ENCODE peak calls at places on chromosome 5, in five cellular contexts. M is A673, H is adrenal gland, F is fibroblast of lung, R is mammary epithelial cell. J is an unnamed sample. For H3K4me1, the result is how much of the 10 kb centered on the place peaks cover.

GRCh38 chr5:169745441-169746146 is 108.5 kb downstream of the DOCK2 start:
- DNase-seq in M (no peak), H (no peak), F (peak), R (peak), J (no peak)

GRCh38 chr5:147949711-147950573 is 43.6 kb upstream of the C5orf46 start:
- DNase-seq in M (peak), H (no peak), F (peak), R (peak), J (no peak)

GRCh38 chr5:158811921-158812320 is 287.8 kb downstream of the EBF1 start:
- DNase-seq in M (no peak), H (no peak), F (no peak), R (no peak), J (no peak)

GRCh38 chr5:56951131-56951945 is 585 bp downstream of the MIER3 start:
- DNase-seq in M (peak), H (peak), F (no peak), R (peak), J (no peak)

GRCh38 chr5:164394686-164395187 is 889.3 kb downstream of the MAT2B start:
- DNase-seq in M (no peak), H (no peak), F (no peak), R (no peak), J (no peak)

GRCh38 chr5:126490167-126490937 is 67.1 kb downstream of the GRAMD2B start:
- DNase-seq in M (peak), H (no peak), F (no peak), R (no peak), J (no peak)

GRCh38 chr5:53601570-53601969 is 41.1 kb downstream of the NDUFS4 start:
- DNase-seq in M (no peak), H (no peak), F (peak), R (peak), J (no peak)

GRCh38 chr5:33379757-33380156 is 61.0 kb upstream of the TARS1 start:
- DNase-seq in M (peak), H (no peak), F (peak), R (peak), J (no peak)

GRCh38 chr5:170149206-170149515 is 43.5 kb downstream of the FOXI1 start:
- DNase-seq in M (no peak), H (no peak), F (no peak), R (no peak), J (no peak)

GRCh38 chr5:139835656-139836055 is 40.0 kb downstream of the PSD2 start:
- DNase-seq in M (no peak), H (no peak), F (no peak), R (no peak), J (no peak)

GRCh38 chr5:69415584-69415958 is 655 bp downstream of the MARVELD2 start:
- DNase-seq in M (no peak), H (no peak), F (no peak), R (peak), J (no peak)

GRCh38 chr5:95870105-95870672 is 47.7 kb upstream of the GLRX start:
- DNase-seq in M (no peak), H (no peak), F (no peak), R (peak), J (no peak)

GRCh38 chr5:74392698-74393431 is 247.7 kb downstream of the ENC1 start:
- DNase-seq in M (no peak), H (no peak), F (peak), R (peak), J (no peak)

GRCh38 chr5:165334186-165334585 is 1828.8 kb downstream of the MAT2B start:
- DNase-seq in M (no peak), H (no peak), F (no peak), R (peak), J (no peak)

GRCh38 chr5:136720674-136721073 is 355.3 kb upstream of the TRPC7 start:
- DNase-seq in M (no peak), H (no peak), F (no peak), R (no peak), J (no peak)

GRCh38 chr5:136722581-136722980 is 357.2 kb upstream of the TRPC7 start:
- DNase-seq in M (no peak), H (no peak), F (no peak), R (no peak), J (no peak)

GRCh38 chr5:136726506-136726905 is 361.2 kb upstream of the TRPC7 start:
- DNase-seq in M (no peak), H (no peak), F (no peak), R (no peak), J (no peak)

GRCh38 chr5:136722086-136722485 is 356.7 kb upstream of the TRPC7 start:
- DNase-seq in M (no peak), H (no peak), F (no peak), R (no peak), J (no peak)

GRCh38 chr5:136724161-136724560 is 358.8 kb upstream of the TRPC7 start:
- DNase-seq in M (no peak), H (no peak), F (no peak), R (peak), J (no peak)
- H3K27ac ChIP-seq in M (no peak), H (no peak), F (no peak), R (no peak), J (no peak)

GRCh38 chr5:50593681-50594080 is 72.8 kb upstream of the PARP8 start:
- DNase-seq in M (no peak), H (no peak), F (no peak), R (no peak), J (no peak)
- TF ChIP-seq CTCF in M (no peak), H (no peak), F (no peak), R (no peak), J (no peak)

DNA sequence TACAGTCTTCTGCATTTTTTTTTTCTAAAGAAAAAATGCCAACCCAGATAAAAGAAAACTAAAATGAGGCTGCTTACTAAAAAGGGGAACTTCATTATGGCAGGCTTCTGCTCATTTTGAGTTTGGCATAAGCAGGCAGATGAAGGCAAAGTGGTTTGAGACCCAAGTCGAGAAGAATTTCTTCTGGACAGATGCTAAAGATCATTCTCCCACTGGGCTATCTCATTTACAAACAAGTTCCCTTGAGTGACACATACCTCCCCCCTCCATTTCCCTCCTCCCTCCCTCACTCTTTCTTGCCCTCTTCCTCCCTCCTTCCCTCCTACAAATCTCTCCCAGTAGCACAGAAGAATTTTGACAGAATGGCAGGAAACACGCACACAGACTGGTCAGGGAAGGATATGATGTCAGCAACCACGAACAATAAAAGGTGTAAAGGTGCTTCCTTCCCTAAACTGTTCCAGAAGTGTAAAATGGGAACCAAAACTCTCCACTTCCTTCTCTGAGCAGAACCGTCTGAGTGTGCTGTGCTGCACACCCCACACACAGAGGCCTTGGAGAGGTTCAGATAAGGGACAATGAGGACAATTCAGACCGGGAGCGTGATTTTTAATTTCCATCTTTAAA is 55.9 kb downstream of the MEF2C start:
- DNase-seq in M (no peak), H (peak), F (peak), R (peak), J (no peak)
- H3K4me1 ChIP-seq in M (under half), H (under half), F (under half), R (under half), J (under half)

DNA sequence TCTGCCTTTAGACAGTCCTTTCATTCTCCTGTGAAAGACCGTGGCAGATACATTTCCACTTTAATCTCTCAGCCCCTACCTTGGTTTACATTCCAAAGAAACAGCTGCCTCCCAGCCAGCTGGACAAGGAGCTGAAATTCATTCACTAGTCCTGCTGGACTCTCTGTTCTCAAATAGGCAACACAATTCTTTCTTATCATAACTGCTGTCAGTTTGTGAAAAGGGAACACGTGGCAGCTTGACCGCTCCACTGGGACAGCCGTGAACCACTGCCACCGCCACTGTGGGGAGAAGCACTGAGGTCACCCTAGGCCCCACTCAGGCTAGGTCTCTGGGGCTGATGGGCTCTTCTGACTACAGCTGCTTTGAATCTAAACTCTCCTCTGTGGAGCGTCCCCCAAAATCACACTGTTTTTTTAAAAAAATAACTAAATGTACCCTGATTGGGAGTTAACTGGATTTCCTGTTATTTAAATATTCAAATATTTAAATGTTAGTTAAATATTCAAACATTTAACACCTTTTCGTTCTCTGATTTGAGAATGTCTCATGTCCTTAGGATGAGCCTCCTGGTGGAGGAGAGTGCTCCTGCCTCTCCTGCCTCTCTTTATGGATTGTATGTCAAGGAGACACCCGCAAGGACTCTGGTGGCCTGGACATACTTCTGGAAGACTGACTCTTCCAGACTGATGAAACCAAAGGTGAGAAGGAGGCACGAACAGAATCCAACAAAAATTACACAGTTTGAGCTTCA is 120.1 kb downstream of the BOD1 start:
- DNase-seq in M (no peak), H (no peak), F (no peak), R (no peak), J (no peak)
- H3K27ac ChIP-seq in M (no peak), H (no peak), F (no peak), R (no peak), J (peak)

GRCh38 chr5:10760976-10761841 is at the start of gene DAP:
- DNase-seq in M (peak), H (peak), F (peak), R (peak), J (no peak)

GRCh38 chr5:10760033-10760975 is 730 bp downstream of the DAP start:
- DNase-seq in M (peak), H (peak), F (peak), R (peak), J (no peak)

GRCh38 chr5:10761842-10762165 is 770 bp upstream of the DAP start:
- DNase-seq in M (no peak), H (no peak), F (peak), R (no peak), J (no peak)

GRCh38 chr5:10762178-10762775 is 1.2 kb upstream of the DAP start:
- DNase-seq in M (no peak), H (peak), F (no peak), R (no peak), J (no peak)

DNA sequence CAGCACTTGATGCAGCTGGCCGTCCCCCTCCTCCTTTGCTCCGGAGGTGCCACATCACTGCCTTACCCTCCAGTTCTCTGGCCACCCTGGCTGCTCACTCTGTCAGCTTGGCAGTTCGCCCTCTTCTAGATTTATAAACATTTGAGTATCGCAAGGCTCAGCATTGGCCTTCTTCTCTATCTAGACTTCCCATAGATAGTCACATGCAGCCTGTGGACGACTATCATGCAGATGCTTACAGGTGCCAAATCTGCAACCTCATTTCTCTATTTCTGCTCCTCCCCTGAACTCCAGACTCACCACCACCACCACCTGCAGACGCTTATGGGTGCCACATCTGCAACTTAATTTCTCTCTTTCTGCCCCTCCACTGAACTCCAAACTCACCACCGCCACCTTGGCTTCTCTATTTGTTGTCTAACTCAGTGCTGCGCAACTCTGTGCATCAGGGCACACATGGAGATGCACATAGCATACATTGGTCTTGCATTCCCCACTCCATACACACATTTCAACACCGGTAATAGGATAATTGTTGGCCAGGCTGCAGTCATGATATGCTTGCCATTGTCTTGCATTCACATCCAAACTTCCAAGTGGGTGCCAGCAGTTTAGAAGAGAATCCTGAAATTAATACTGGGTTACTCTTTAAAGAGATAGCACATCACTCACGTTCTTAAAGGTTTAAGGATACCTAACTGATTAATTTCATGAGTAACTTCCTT is 1.9 kb upstream of the DAP start:
- DNase-seq in M (no peak), H (no peak), F (peak), R (no peak), J (no peak)
- TF ChIP-seq CTCF in M (no peak), H (no peak), F (no peak), R (no peak), J (no peak)

GRCh38 chr5:90381213-90381929 is 28.2 kb downstream of the CETN3 start:
- DNase-seq in M (no peak), H (no peak), F (no peak), R (no peak), J (no peak)

GRCh38 chr5:90384389-90384788 is 25.2 kb downstream of the CETN3 start:
- DNase-seq in M (no peak), H (no peak), F (no peak), R (no peak), J (no peak)

GRCh38 chr5:90386099-90386710 is 23.4 kb downstream of the CETN3 start:
- DNase-seq in M (peak), H (no peak), F (peak), R (no peak), J (no peak)

GRCh38 chr5:90387508-90387907 is 22.0 kb downstream of the CETN3 start:
- DNase-seq in M (no peak), H (no peak), F (no peak), R (no peak), J (no peak)

DNA sequence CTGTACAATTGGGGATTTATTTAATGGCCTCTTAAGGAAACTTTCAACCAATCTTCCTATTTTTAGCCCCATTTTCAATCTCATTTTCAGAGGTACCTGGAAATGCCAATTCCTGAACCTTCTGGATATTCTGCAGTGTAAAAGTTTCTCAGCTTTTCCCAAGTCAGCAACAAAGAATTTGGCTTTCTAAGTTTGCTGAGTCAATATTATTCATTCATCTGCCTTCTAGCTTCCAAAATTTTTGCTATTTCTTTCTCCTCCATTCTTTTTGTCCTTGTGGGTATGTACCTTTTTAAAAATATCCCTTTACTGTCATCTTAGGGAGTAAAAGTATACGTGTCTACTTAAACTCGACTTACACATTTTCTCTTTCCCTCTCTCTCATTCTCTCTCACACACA is 25.7 kb downstream of the CETN3 start:
- DNase-seq in M (no peak), H (no peak), F (no peak), R (no peak), J (no peak)
- H3K4me1 ChIP-seq in M (under half), H (under half), F (under half), R (under half), J (under half)

GRCh38 chr5:122434120-122434519 is 122.1 kb downstream of the SNCAIP start:
- DNase-seq in M (no peak), H (no peak), F (no peak), R (no peak), J (no peak)
- H3K27ac ChIP-seq in M (no peak), H (no peak), F (no peak), R (no peak), J (peak)

GRCh38 chr5:5492087-5492933 is 69.8 kb downstream of the ICE1 start:
- DNase-seq in M (peak), H (peak), F (peak), R (peak), J (no peak)

GRCh38 chr5:5494489-5495402 is 72.3 kb downstream of the ICE1 start:
- DNase-seq in M (peak), H (peak), F (peak), R (peak), J (no peak)

GRCh38 chr5:5497132-5497748 is 74.8 kb downstream of the ICE1 start:
- DNase-seq in M (peak), H (peak), F (peak), R (peak), J (no peak)
- TF ChIP-seq CTCF in M (peak), H (peak), F (peak), R (peak), J (peak)

GRCh38 chr5:176413709-176414191 is 2.6 kb downstream of the CLTB start:
- DNase-seq in M (no peak), H (no peak), F (no peak), R (no peak), J (no peak)

GRCh38 chr5:176414704-176415103 is 1.6 kb downstream of the CLTB start:
- DNase-seq in M (no peak), H (no peak), F (no peak), R (no peak), J (no peak)

GRCh38 chr5:176413255-176413565 is 3.1 kb downstream of the CLTB start:
- DNase-seq in M (no peak), H (peak), F (peak), R (peak), J (no peak)

GRCh38 chr5:176410486-176411180 is 5.7 kb downstream of the CLTB start:
- DNase-seq in M (no peak), H (peak), F (no peak), R (peak), J (no peak)

GRCh38 chr5:176412517-176413254 is 3.7 kb downstream of the CLTB start:
- DNase-seq in M (no peak), H (no peak), F (no peak), R (no peak), J (no peak)
- H3K4me1 ChIP-seq in M (under half), H (under half), F (under half), R (half or more), J (under half)

GRCh38 chr5:135999396-136000139 is 29.2 kb upstream of the TGFBI start:
- DNase-seq in M (no peak), H (no peak), F (peak), R (peak), J (no peak)

GRCh38 chr5:136000147-136000546 is 28.6 kb upstream of the TGFBI start:
- DNase-seq in M (no peak), H (no peak), F (no peak), R (no peak), J (no peak)

GRCh38 chr5:135998889-135999288 is 29.9 kb upstream of the TGFBI start:
- DNase-seq in M (no peak), H (no peak), F (no peak), R (no peak), J (no peak)

GRCh38 chr5:136000937-136001336 is 27.9 kb upstream of the TGFBI start:
- DNase-seq in M (peak), H (no peak), F (no peak), R (no peak), J (no peak)

DNA sequence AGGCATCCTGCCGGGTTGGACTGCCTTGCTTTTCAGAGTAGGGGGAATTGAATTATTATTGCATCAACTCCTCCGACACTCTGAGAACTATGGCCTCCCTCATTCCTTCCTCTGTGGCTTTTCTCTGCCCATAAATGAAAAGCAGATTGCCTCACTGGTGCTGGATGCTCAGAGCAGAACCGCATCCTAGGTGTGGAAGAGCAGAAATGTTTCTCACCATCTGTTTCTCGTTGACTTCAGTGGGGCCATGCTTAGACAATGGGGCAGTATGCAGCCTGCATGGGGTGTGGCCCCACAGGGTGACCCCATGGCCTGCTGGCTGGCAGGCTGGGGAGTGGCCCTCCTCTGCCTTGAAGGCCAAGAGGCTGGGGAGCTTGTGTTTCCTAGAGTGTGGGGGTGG is 27.3 kb upstream of the TGFBI start:
- DNase-seq in M (no peak), H (no peak), F (peak), R (no peak), J (no peak)
- H3K27ac ChIP-seq in M (peak), H (no peak), F (peak), R (no peak), J (no peak)